ENCODE peak calls at places on chromosomes 7 and 10, in five cellular contexts. O, P, M, Q and H are unnamed samples.

GRCh38 chr7:23246540-23246939 is at the start of gene GPNMB:
- DNase-seq in O (peak), P (no peak), M (peak), Q (peak), H (no peak)

GRCh38 chr10:4691776-4692175 is 134.2 kb upstream of the AKR1E2 start:
- DNase-seq in O (no peak), P (no peak), M (peak), Q (no peak), H (no peak)

GRCh38 chr10:29689001-29689400 is 54.2 kb upstream of the SVIL start:
- DNase-seq in O (no peak), P (no peak), M (peak), Q (no peak), H (no peak)

GRCh38 chr10:131929122-131929845 is 28.5 kb downstream of the PPP2R2D start:
- DNase-seq in O (no peak), P (no peak), M (no peak), Q (no peak), H (no peak)

GRCh38 chr7:727104-727805 is at the start of gene PRKAR1B:
- DNase-seq in O (no peak), P (peak), M (no peak), Q (no peak), H (no peak)

GRCh38 chr10:25206693-25207414 is 32.1 kb downstream of the GPR158 start:
- DNase-seq in O (no peak), P (no peak), M (peak), Q (no peak), H (no peak)

GRCh38 chr7:101382937-101383336 is 20.3 kb downstream of the COL26A1 start:
- DNase-seq in O (no peak), P (no peak), M (no peak), Q (no peak), H (no peak)

GRCh38 chr7:40586197-40586596 is 451.4 kb downstream of the SUGCT start:
- DNase-seq in O (no peak), P (no peak), M (peak), Q (no peak), H (no peak)

GRCh38 chr7:112205348-112206237 is 606 bp downstream of the DOCK4 start:
- DNase-seq in O (peak), P (peak), M (peak), Q (peak), H (peak)

GRCh38 chr10:131435232-131435631 is 123.7 kb upstream of the TCERG1L start:
- DNase-seq in O (no peak), P (no peak), M (no peak), Q (no peak), H (no peak)

GRCh38 chr7:140316165-140316661 is 82.1 kb downstream of the SLC37A3 start:
- DNase-seq in O (peak), P (peak), M (peak), Q (peak), H (peak)

GRCh38 chr10:5040781-5041470 is 37.3 kb upstream of the AKR1C2 start:
- DNase-seq in O (no peak), P (no peak), M (no peak), Q (no peak), H (no peak)

GRCh38 chr7:131370523-131370968 is 42.9 kb downstream of the MKLN1 start:
- DNase-seq in O (no peak), P (no peak), M (peak), Q (no peak), H (no peak)

GRCh38 chr7:27329917-27330316 is 87.3 kb downstream of the EVX1 start:
- DNase-seq in O (no peak), P (no peak), M (no peak), Q (no peak), H (no peak)

GRCh38 chr7:27210441-27211083 is 10.7 kb upstream of the HOXA13 start:
- DNase-seq in O (no peak), P (peak), M (peak), Q (no peak), H (no peak)

GRCh38 chr7:78635394-78635793 is 818.1 kb downstream of the MAGI2 start:
- DNase-seq in O (no peak), P (no peak), M (no peak), Q (no peak), H (no peak)

GRCh38 chr10:132158122-132158741 is 28.5 kb upstream of the DPYSL4 start:
- DNase-seq in O (no peak), P (no peak), M (no peak), Q (peak), H (no peak)

GRCh38 chr7:101138149-101138870 is 11.4 kb downstream of the SERPINE1 start:
- DNase-seq in O (peak), P (peak), M (peak), Q (peak), H (peak)

GRCh38 chr10:60517805-60518204 is 128.1 kb upstream of the ANK3 start:
- DNase-seq in O (no peak), P (no peak), M (no peak), Q (no peak), H (no peak)

GRCh38 chr7:149800169-149800555 is 26.8 kb upstream of the ZNF467 start:
- DNase-seq in O (no peak), P (no peak), M (no peak), Q (no peak), H (no peak)

GRCh38 chr10:15168296-15168780 is at the start of gene NMT2:
- DNase-seq in O (no peak), P (peak), M (no peak), Q (peak), H (no peak)

GRCh38 chr10:97714401-97715258 is 1.1 kb downstream of the MARVELD1 start:
- DNase-seq in O (peak), P (no peak), M (peak), Q (peak), H (no peak)

GRCh38 chr10:131247873-131248272 is 63.6 kb downstream of the TCERG1L start:
- DNase-seq in O (no peak), P (no peak), M (no peak), Q (no peak), H (no peak)

GRCh38 chr7:3259711-3260424 is 41.2 kb upstream of the SDK1 start:
- DNase-seq in O (no peak), P (no peak), M (peak), Q (no peak), H (no peak)

GRCh38 chr10:91347529-91347928 is 62.6 kb upstream of the HECTD2 start:
- DNase-seq in O (no peak), P (no peak), M (no peak), Q (no peak), H (no peak)

GRCh38 chr10:6086375-6087233 is 2.2 kb upstream of the RBM17 start:
- DNase-seq in O (peak), P (peak), M (peak), Q (peak), H (peak)

GRCh38 chr10:49053053-49053997 is 62.0 kb downstream of the VSTM4 start:
- DNase-seq in O (no peak), P (no peak), M (no peak), Q (peak), H (no peak)

GRCh38 chr7:155227004-155227787 is 70.5 kb upstream of the INSIG1 start:
- DNase-seq in O (no peak), P (no peak), M (no peak), Q (no peak), H (no peak)

GRCh38 chr7:125136755-125137547 is 207.3 kb upstream of the POT1 start:
- DNase-seq in O (no peak), P (no peak), M (peak), Q (no peak), H (no peak)

GRCh38 chr7:51620690-51621089 is 304.1 kb upstream of the COBL start:
- DNase-seq in O (no peak), P (no peak), M (no peak), Q (no peak), H (no peak)

GRCh38 chr10:99621454-99622246 is 1.4 kb upstream of the SLC25A28 start:
- DNase-seq in O (no peak), P (peak), M (no peak), Q (no peak), H (no peak)

GRCh38 chr10:91034042-91034441 is 113.2 kb upstream of the ANKRD1 start:
- DNase-seq in O (no peak), P (no peak), M (no peak), Q (no peak), H (no peak)

GRCh38 chr10:97721871-97722780 is 8.6 kb downstream of the MARVELD1 start:
- DNase-seq in O (no peak), P (no peak), M (no peak), Q (no peak), H (no peak)

GRCh38 chr7:102452451-102452850 is 12.2 kb downstream of the ALKBH4 start:
- DNase-seq in O (no peak), P (no peak), M (no peak), Q (no peak), H (no peak)

GRCh38 chr10:96565774-96566173 is 21.0 kb downstream of the TM9SF3 start:
- DNase-seq in O (no peak), P (no peak), M (peak), Q (no peak), H (no peak)

GRCh38 chr10:104387130-104387888 is 33.7 kb downstream of the CFAP58 start:
- DNase-seq in O (no peak), P (no peak), M (no peak), Q (no peak), H (no peak)

GRCh38 chr7:22733761-22734160 is 6.8 kb downstream of the IL6 start:
- DNase-seq in O (no peak), P (no peak), M (no peak), Q (no peak), H (no peak)

GRCh38 chr7:53684693-53685092 is 649.3 kb downstream of the POM121L12 start:
- DNase-seq in O (no peak), P (no peak), M (no peak), Q (no peak), H (no peak)

GRCh38 chr10:129670124-129670523 is 203.1 kb downstream of the MGMT start:
- DNase-seq in O (no peak), P (no peak), M (no peak), Q (no peak), H (no peak)

DNA sequence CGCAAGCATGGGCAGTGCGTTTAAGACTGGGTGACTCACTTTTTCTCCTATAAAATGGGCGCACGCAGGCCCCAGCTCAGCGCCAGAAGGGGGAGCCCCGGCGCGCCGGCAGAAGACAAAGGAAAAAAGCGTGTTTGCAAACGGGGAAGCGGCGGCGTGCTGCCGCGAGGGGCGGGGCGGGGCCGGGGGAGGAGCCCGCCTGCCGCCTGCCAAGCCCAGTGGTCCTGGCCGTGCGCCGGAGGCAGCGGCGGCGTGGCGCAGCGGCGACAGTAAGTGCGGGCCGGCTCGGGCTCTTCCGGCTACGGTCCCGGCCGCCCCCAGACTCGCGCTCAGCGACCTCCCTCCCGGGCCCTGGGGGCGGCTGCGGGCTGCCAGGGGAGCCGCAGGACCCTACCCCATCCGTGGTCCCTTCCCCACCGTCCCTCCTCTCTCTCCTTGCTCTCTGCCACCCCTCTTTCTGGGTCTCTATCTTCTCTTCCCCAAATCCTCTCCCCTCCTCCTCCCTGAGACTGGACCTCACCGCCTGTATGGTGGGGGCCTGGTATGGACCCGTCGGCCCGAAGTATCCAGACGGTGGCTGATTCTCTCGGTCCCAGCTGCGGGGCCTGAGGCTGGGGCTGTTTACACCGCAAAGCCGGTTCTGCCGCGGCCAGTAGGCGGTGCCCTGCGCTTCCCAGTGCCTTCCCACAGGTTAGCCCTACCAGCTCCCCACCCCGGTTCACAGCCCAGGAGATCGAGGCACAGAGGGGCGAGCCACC is at the start of gene SLC29A3:
- DNase-seq in O (peak), P (peak), M (peak), Q (peak), H (peak)
- H3K27ac ChIP-seq in O (peak), P (peak), M (peak), Q (peak), H (peak)

GRCh38 chr7:141342664-141343400 is 208.4 kb upstream of the AGK start:
- DNase-seq in O (no peak), P (no peak), M (no peak), Q (no peak), H (no peak)

GRCh38 chr7:141344153-141344935 is 206.9 kb upstream of the AGK start:
- DNase-seq in O (no peak), P (no peak), M (no peak), Q (no peak), H (no peak)

GRCh38 chr7:141335164-141335563 is 216.0 kb upstream of the AGK start:
- DNase-seq in O (no peak), P (no peak), M (no peak), Q (no peak), H (no peak)

DNA sequence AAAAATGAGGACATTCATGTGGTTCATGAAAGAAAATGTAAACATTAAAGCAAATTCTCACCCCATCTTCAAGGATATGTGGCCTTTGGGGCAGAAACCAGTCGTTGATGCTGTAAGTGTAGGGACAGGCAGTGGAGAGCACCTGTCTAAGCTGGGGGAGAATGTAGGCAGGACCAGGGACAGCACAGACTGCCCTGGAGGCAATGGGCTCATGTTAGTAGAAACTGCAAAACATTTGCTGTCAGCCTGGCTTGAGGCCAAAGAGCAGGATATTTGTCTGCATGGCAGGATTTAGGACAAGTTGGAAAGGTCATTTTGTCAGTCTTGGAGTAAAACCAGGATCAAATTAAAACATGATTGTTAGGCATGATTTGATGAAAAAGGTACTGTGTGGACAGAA is 211.6 kb upstream of the AGK start:
- DNase-seq in O (no peak), P (no peak), M (no peak), Q (no peak), H (no peak)
- H3K4me3 ChIP-seq in O (no peak), P (no peak), M (no peak), Q (no peak), H (no peak)

GRCh38 chr7:35424869-35425495 is 171.1 kb upstream of the TBX20 start:
- DNase-seq in O (no peak), P (peak), M (peak), Q (peak), H (no peak)

GRCh38 chr7:35436452-35436851 is 182.6 kb upstream of the TBX20 start:
- DNase-seq in O (no peak), P (no peak), M (no peak), Q (no peak), H (no peak)

DNA sequence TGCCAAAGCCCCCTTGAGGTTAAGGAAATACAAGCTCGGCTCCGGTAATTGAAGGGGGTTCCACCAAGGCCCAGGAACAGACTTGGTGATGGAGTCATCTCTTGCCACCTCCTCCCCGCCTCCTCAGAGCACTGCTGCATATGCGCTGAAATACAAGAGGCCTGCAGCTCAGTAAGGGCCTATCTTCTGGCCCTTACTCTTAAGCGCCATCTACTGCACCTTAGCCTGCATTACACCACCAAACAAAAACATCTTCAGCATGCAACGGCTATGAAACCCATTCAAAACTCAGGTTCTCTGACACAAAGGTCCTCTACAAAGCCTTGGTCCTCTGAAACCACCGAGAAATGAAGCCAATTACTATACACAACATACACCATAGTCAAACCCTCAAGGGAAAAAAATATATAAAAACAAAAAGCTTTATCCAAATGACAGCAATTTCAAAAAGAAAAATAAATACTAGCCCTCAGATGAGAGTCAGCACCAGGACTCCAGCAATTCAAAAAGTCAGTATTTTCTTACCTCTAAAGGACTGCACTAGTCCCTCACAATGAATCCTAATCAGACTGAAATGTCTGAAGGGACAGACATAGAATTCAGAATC is 176.8 kb upstream of the TBX20 start:
- DNase-seq in O (no peak), P (no peak), M (peak), Q (no peak), H (no peak)
- TF ChIP-seq CTCF in O (no peak), P (no peak), M (peak), Q (no peak), H (no peak)

DNA sequence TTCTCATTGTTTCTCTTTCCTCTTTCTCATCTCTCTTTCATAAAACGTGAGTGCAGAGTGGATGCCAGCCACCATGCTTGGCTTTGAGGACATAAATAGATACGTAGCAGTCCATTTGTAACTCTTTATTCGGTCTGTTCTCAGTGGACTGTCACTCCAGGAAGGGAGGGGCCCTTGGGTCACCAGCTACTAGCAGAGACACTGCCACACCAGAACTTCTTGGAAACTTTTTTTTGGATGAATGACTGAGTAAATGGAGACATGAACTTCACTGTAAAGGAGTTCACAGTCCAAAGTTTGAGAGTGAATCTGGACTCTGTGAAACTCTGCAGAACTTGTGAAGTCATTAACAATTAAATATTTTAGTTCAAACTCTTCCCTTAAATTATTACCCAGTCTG is 20.2 kb downstream of the CHN2 start:
- DNase-seq in O (no peak), P (no peak), M (no peak), Q (peak), H (no peak)
- H3K27ac ChIP-seq in O (no peak), P (no peak), M (no peak), Q (no peak), H (no peak)

GRCh38 chr7:87060288-87060537 is 759 bp upstream of the ELAPOR2 start:
- DNase-seq in O (no peak), P (no peak), M (no peak), Q (no peak), H (no peak)
- H3K4me3 ChIP-seq in O (no peak), P (no peak), M (peak), Q (no peak), H (peak)

GRCh38 chr7:1979591-1980560 is 252.9 kb downstream of the MAD1L1 start:
- DNase-seq in O (no peak), P (no peak), M (no peak), Q (no peak), H (no peak)
- TF ChIP-seq CTCF in O (no peak), P (no peak), M (no peak), Q (no peak), H (no peak)

DNA sequence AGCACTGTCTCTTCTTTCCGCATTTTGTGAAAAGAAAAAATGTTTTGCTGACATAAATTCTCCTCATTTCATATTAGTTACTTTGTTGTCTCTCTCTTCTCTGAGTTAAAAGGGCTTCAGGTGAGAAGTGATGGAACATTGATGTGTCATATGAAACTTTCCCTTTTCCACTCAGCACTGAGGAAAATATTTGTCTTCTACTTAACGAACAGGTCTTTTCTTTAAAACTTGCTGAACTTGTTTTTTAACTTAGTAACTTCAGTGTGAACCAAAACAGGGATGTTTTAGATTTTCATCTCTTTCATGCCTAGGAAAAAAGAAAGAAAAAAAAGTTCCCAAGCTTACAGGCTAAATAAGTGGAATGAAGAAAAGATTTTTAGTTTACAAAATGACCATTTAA is 19.0 kb upstream of the TSPAN12 start:
- DNase-seq in O (no peak), P (no peak), M (no peak), Q (no peak), H (no peak)
- H3K27ac ChIP-seq in O (no peak), P (no peak), M (no peak), Q (no peak), H (no peak)